ENCODE peak calls at places on chromosome 18, in nine cellular contexts. S is HTR-8/SVneo; Q is skeletal muscle cell; K is type B pancreatic cell; H is cardiac fibroblast; X is CD4-positive, alpha-beta memory T cell; V is glutamatergic neuron; R is SK-MEL-5; O is K562. I is an unnamed sample.

GRCh38 chr18:57950542-57950941 is 93.5 kb upstream of the NEDD4L start:
- DNase-seq in S (no peak), Q (no peak), K (no peak), H (no peak), X (no peak), V (no peak), R (no peak), O (no peak), I (no peak)

GRCh38 chr18:45642802-45643201 is 27.5 kb downstream of the SLC14A2 start:
- DNase-seq in S (no peak), Q (no peak), K (no peak), H (no peak), X (no peak), V (no peak), R (no peak), O (no peak), I (no peak)

GRCh38 chr18:52888014-52888413 is 548.0 kb downstream of the DCC start:
- DNase-seq in S (no peak), Q (no peak), K (no peak), H (no peak), X (no peak), V (no peak), R (no peak), O (no peak), I (no peak)

GRCh38 chr18:37409870-37410269 is 155.7 kb downstream of the CELF4 start:
- DNase-seq in S (no peak), Q (no peak), K (no peak), H (no peak), X (no peak), V (no peak), R (no peak), O (no peak), I (no peak)

GRCh38 chr18:7567487-7568425 is 640 bp downstream of the PTPRM start:
- DNase-seq in S (peak; percentile 18), Q (no peak), K (peak; percentile 72), H (peak; percentile 70), X (no peak), V (peak; percentile 58), R (peak; percentile 32), O (no peak), I (no peak)

GRCh38 chr18:67771271-67771670 is 254.8 kb upstream of the DSEL start:
- DNase-seq in S (peak; percentile 6), Q (no peak), K (no peak), H (peak; percentile 84), X (no peak), V (no peak), R (no peak), O (no peak), I (no peak)

GRCh38 chr18:32674491-32674890 is 98.3 kb downstream of the KLHL14 start:
- DNase-seq in S (no peak), Q (no peak), K (no peak), H (no peak), X (no peak), V (no peak), R (peak; percentile 46), O (no peak), I (no peak)

GRCh38 chr18:9570255-9570654 is 44.1 kb downstream of the PPP4R1 start:
- DNase-seq in S (no peak), Q (no peak), K (no peak), H (no peak), X (no peak), V (no peak), R (no peak), O (no peak), I (no peak)